ENCODE peak calls at places on chromosomes 7 and 10, in nine cellular contexts. H is OCI-LY7, Q is HCT116, E is SK-N-SH, O is hepatocyte, I is GM23338, C is GM23248, Z is neural progenitor cell, P is MM.1S. L is an unnamed sample.

GRCh38 chr7:51593638-51594037 is 277.0 kb upstream of the COBL start:
- DNase-seq in H (no peak), Q (no peak), E (no peak), O (no peak), I (no peak), C (no peak), Z (no peak), P (no peak), L (no peak)

GRCh38 chr10:102450374-102451104 is 804 bp downstream of the C10orf95 start:
- DNase-seq in H (peak; percentile 94), Q (peak; percentile 82), E (peak; percentile 95), O (peak; percentile 89), I (peak; percentile 89), C (peak; percentile 89), Z (peak; percentile 82), P (peak; percentile 92), L (peak; percentile 82)

GRCh38 chr7:25578991-25579687 is 350.9 kb upstream of the NPVF start:
- DNase-seq in H (no peak), Q (no peak), E (no peak), O (no peak), I (no peak), C (no peak), Z (no peak), P (peak; percentile 75), L (no peak)

GRCh38 chr7:110623436-110623835 is 467.5 kb upstream of the LRRN3 start:
- DNase-seq in H (no peak), Q (no peak), E (no peak), O (no peak), I (no peak), C (no peak), Z (no peak), P (no peak), L (no peak)

GRCh38 chr7:12802070-12802469 is 114.6 kb downstream of the ARL4A start:
- DNase-seq in H (no peak), Q (peak; percentile 42), E (no peak), O (peak; percentile 38), I (no peak), C (peak; percentile 1), Z (no peak), P (no peak), L (peak; percentile 33)

GRCh38 chr7:76358053-76358477 is 726 bp downstream of the YWHAG start:
- DNase-seq in H (peak; percentile 64), Q (no peak), E (peak; percentile 74), O (peak; percentile 79), I (peak; percentile 74), C (peak; percentile 72), Z (peak; percentile 68), P (peak; percentile 53), L (peak; percentile 31)

GRCh38 chr7:17774701-17775288 is 165.5 kb downstream of the SNX13 start:
- DNase-seq in H (no peak), Q (no peak), E (no peak), O (no peak), I (no peak), C (peak; percentile 19), Z (no peak), P (no peak), L (no peak)

GRCh38 chr10:106424076-106424475 is 740.4 kb downstream of the SORCS1 start:
- DNase-seq in H (no peak), Q (no peak), E (no peak), O (no peak), I (no peak), C (peak; percentile 89), Z (no peak), P (no peak), L (peak; percentile 92)

GRCh38 chr10:132368881-132369635 is 27.9 kb upstream of the PWWP2B start:
- DNase-seq in H (no peak), Q (no peak), E (no peak), O (no peak), I (no peak), C (peak; percentile 88), Z (no peak), P (no peak), L (no peak)

GRCh38 chr7:84744388-84744787 is 442.5 kb downstream of the SEMA3D start:
- DNase-seq in H (no peak), Q (no peak), E (no peak), O (no peak), I (no peak), C (peak; percentile 43), Z (no peak), P (no peak), L (no peak)

GRCh38 chr7:78178319-78178718 is 379.7 kb downstream of the PHTF2 start:
- DNase-seq in H (no peak), Q (no peak), E (no peak), O (no peak), I (no peak), C (peak; percentile 46), Z (no peak), P (no peak), L (no peak)

GRCh38 chr7:159036916-159037605 is 107.6 kb downstream of the VIPR2 start:
- DNase-seq in H (no peak), Q (no peak), E (no peak), O (no peak), I (peak; percentile 33), C (no peak), Z (no peak), P (no peak), L (no peak)
- H3K4me1 ChIP-seq in H (no peaks in the 10 kb centered on the region), Q (no peaks in the 10 kb centered on the region), E (peaks cover 2% of the 10 kb centered on the region), O (peaks cover 6% of the 10 kb centered on the region), I (no peaks in the 10 kb centered on the region), C (no peaks in the 10 kb centered on the region), Z (peaks cover 7% of the 10 kb centered on the region), P (peaks cover 17% of the 10 kb centered on the region), L (peaks cover 14% of the 10 kb centered on the region)

DNA sequence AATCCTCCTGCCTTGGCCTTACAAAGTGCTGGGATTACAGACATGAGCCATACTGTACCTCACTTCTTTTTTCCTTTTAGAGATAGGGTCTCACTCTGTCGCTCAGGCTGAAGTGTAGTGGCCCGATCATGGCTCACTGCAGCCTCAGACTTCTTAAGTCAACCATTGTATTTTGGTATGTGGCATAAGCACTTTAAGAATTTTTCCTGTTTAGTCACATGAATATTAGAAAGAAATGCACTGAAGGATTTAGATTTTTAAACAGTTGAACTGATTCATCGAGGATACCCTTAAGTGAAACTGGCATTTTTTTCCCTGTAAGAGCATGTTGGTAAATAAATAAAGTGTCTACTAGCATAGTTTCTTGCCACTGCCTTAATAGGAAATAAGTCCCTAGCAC is 319.3 kb upstream of the CACNA2D1 start:
- DNase-seq in H (no peak), Q (no peak), E (no peak), O (no peak), I (no peak), C (no peak), Z (no peak), P (no peak), L (no peak)
- TF ChIP-seq EZH2phosphoT487 in H (no peak), Q (no peak), E (no peak), O (no peak), I (no peak), C (no peak), Z (no peak), P (no peak), L (no peak)

GRCh38 chr7:55120501-55121198 is 101.8 kb downstream of the EGFR start:
- DNase-seq in H (no peak), Q (no peak), E (no peak), O (peak; percentile 65), I (no peak), C (peak; percentile 80), Z (no peak), P (no peak), L (peak; percentile 24)

GRCh38 chr7:55121249-55121648 is 102.4 kb downstream of the EGFR start:
- DNase-seq in H (no peak), Q (no peak), E (no peak), O (no peak), I (no peak), C (no peak), Z (no peak), P (no peak), L (no peak)

GRCh38 chr7:55120074-55120473 is 101.3 kb downstream of the EGFR start:
- DNase-seq in H (no peak), Q (no peak), E (no peak), O (no peak), I (no peak), C (no peak), Z (no peak), P (no peak), L (no peak)

GRCh38 chr7:55118426-55118825 is 99.6 kb downstream of the EGFR start:
- DNase-seq in H (no peak), Q (no peak), E (no peak), O (no peak), I (no peak), C (no peak), Z (no peak), P (no peak), L (no peak)

GRCh38 chr7:55119571-55119970 is 100.8 kb downstream of the EGFR start:
- DNase-seq in H (no peak), Q (no peak), E (no peak), O (no peak), I (no peak), C (no peak), Z (no peak), P (no peak), L (no peak)
- H3K4me1 ChIP-seq in H (no peaks in the 10 kb centered on the region), Q (peaks cover 4% of the 10 kb centered on the region), E (peaks cover 2% of the 10 kb centered on the region), O (peaks cover 21% of the 10 kb centered on the region), I (no peaks in the 10 kb centered on the region), C (peaks cover 25% of the 10 kb centered on the region), Z (no peaks in the 10 kb centered on the region), P (no peaks in the 10 kb centered on the region), L (peaks cover 17% of the 10 kb centered on the region)

GRCh38 chr10:129629911-129630310 is 162.9 kb downstream of the MGMT start:
- DNase-seq in H (no peak), Q (no peak), E (no peak), O (no peak), I (no peak), C (no peak), Z (no peak), P (no peak), L (no peak)
- TF ChIP-seq EZH2phosphoT487 in H (no peak), Q (no peak), E (no peak), O (no peak), I (no peak), C (no peak), Z (no peak), P (no peak), L (no peak)

DNA sequence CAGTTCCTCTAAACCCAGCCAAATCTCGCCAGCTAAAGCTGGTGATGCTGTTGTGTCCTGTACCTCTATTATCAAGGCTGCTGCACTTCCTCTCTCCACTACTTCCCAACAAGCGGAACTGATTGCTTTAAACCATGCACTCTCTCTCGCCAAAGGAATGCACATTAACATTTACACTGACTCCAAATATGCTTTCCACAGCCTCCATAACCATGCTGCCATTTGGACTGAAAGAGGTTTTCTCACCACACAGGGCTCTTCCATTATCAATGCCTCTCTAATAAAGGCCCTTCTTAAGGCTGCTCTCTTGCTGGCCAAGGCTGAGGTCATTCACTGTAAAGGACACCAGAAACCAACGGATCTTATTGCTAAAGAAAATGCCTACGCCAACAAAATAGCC is 11.4 kb upstream of the LRRC61 start:
- DNase-seq in H (no peak), Q (no peak), E (no peak), O (no peak), I (no peak), C (no peak), Z (no peak), P (no peak), L (no peak)
- H3K4me1 ChIP-seq in H (no peaks in the 10 kb centered on the region), Q (peaks cover 9% of the 10 kb centered on the region), E (no peaks in the 10 kb centered on the region), O (no peaks in the 10 kb centered on the region), I (peaks cover 38% of the 10 kb centered on the region), C (peaks cover 6% of the 10 kb centered on the region), Z (no peaks in the 10 kb centered on the region), P (peaks cover 16% of the 10 kb centered on the region), L (no peaks in the 10 kb centered on the region)

GRCh38 chr7:126541416-126541815 is 711.3 kb downstream of the GRM8 start:
- DNase-seq in H (no peak), Q (no peak), E (no peak), O (no peak), I (no peak), C (no peak), Z (no peak), P (no peak), L (no peak)
- TF ChIP-seq EZH2phosphoT487 in H (no peak), Q (no peak), E (no peak), O (no peak), I (no peak), C (no peak), Z (no peak), P (no peak), L (no peak)

GRCh38 chr10:114061148-114061547 is 17.5 kb downstream of the ADRB1 start:
- DNase-seq in H (no peak), Q (no peak), E (no peak), O (no peak), I (peak; percentile 28), C (no peak), Z (no peak), P (no peak), L (no peak)
- H3K4me1 ChIP-seq in H (no peaks in the 10 kb centered on the region), Q (no peaks in the 10 kb centered on the region), E (no peaks in the 10 kb centered on the region), O (no peaks in the 10 kb centered on the region), I (peaks cover 11% of the 10 kb centered on the region), C (no peaks in the 10 kb centered on the region), Z (peaks cover 6% of the 10 kb centered on the region), P (peaks cover 13% of the 10 kb centered on the region), L (no peaks in the 10 kb centered on the region)

L was measured in PC-3.